ENCODE peak calls at places on chromosomes 1 and 21, in ten cellular contexts. S is body of pancreas, E is IMR-90, T is heart left ventricle, C is prostate gland, P is adrenal gland, D is upper lobe of left lung, M is breast epithelium, A is endothelial cell of umbilical vein, F is HepG2. N is an unnamed sample.

GRCh38 chr1:184253921-184254320 is 132.9 kb upstream of the C1orf21 start:
- DNase-seq in S (no peak), E (no peak), T (no peak), C (no peak), P (no peak), D (peak; percentile 20), M (no peak), A (no peak), F (no peak), N (no peak)

GRCh38 chr1:11062965-11063401 is 3.2 kb upstream of the SRM start:
- DNase-seq in S (no peak), E (no peak), T (no peak), C (no peak), P (no peak), D (no peak), M (no peak), A (no peak), F (no peak), N (no peak)

GRCh38 chr1:16080422-16081150 is 7.1 kb upstream of the FAM131C start:
- DNase-seq in S (peak; percentile 72), E (no peak), T (no peak), C (no peak), P (peak; percentile 71), D (no peak), M (no peak), A (no peak), F (no peak), N (no peak)

GRCh38 chr1:78375996-78376395 is 114.8 kb upstream of the PTGFR start:
- DNase-seq in S (no peak), E (peak; percentile 48), T (no peak), C (no peak), P (no peak), D (no peak), M (no peak), A (no peak), F (no peak), N (no peak)

GRCh38 chr1:227886993-227887696 is 60.6 kb downstream of the WNT9A start:
- DNase-seq in S (peak; percentile 27), E (peak; percentile 45), T (peak; percentile 87), C (peak; percentile 10), P (peak; percentile 37), D (peak; percentile 88), M (no peak), A (peak; percentile 41), F (no peak), N (peak; percentile 94)

GRCh38 chr1:48493970-48494769 is 22.2 kb upstream of the SPATA6 start:
- DNase-seq in S (peak; percentile 23), E (peak; percentile 94), T (no peak), C (peak; percentile 51), P (peak; percentile 49), D (no peak), M (peak; percentile 69), A (peak; percentile 85), F (peak; percentile 89), N (no peak)

GRCh38 chr1:121417289-121417955 is 232.6 kb downstream of the SRGAP2C start:
- DNase-seq in S (no peak), E (no peak), T (no peak), C (no peak), P (no peak), D (no peak), M (no peak), A (no peak), F (no peak), N (no peak)

GRCh38 chr1:185926562-185926961 is 192.4 kb downstream of the HMCN1 start:
- DNase-seq in S (no peak), E (no peak), T (no peak), C (no peak), P (no peak), D (no peak), M (no peak), A (no peak), F (no peak), N (no peak)

GRCh38 chr1:246782120-246782900 is 58.1 kb downstream of the SCCPDH start:
- DNase-seq in S (peak; percentile 35), E (peak; percentile 72), T (no peak), C (no peak), P (peak; percentile 51), D (peak; percentile 42), M (no peak), A (no peak), F (peak; percentile 55), N (peak; percentile 11)

GRCh38 chr1:23936481-23937176 is 23.0 kb upstream of the PNRC2 start:
- DNase-seq in S (no peak), E (no peak), T (no peak), C (no peak), P (no peak), D (no peak), M (no peak), A (no peak), F (no peak), N (no peak)

GRCh38 chr1:230070321-230071208 is 3.5 kb downstream of the GALNT2 start:
- DNase-seq in S (no peak), E (no peak), T (no peak), C (no peak), P (no peak), D (no peak), M (no peak), A (no peak), F (no peak), N (no peak)

GRCh38 chr1:100360790-100361232 is 8.5 kb downstream of the CDC14A start:
- DNase-seq in S (peak; percentile 20), E (peak; percentile 49), T (no peak), C (no peak), P (peak; percentile 32), D (no peak), M (no peak), A (peak; percentile 75), F (no peak), N (peak; percentile 89)

GRCh38 chr1:221203224-221204054 is 324.2 kb downstream of the HLX start:
- DNase-seq in S (peak; percentile 81), E (peak; percentile 74), T (peak; percentile 86), C (peak; percentile 33), P (peak; percentile 87), D (no peak), M (peak; percentile 33), A (peak; percentile 82), F (peak; percentile 56), N (peak; percentile 54)

GRCh38 chr1:6084781-6085495 is 39.2 kb downstream of the KCNAB2 start:
- DNase-seq in S (no peak), E (no peak), T (peak; percentile 42), C (no peak), P (no peak), D (peak; percentile 45), M (no peak), A (no peak), F (no peak), N (no peak)

GRCh38 chr21:46092811-46093667 is 4.9 kb upstream of the COL6A2 start:
- DNase-seq in S (no peak), E (no peak), T (no peak), C (no peak), P (no peak), D (peak; percentile 50), M (peak; percentile 15), A (no peak), F (no peak), N (no peak)

GRCh38 chr1:1351511-1352427 is 2.6 kb upstream of the DVL1 start:
- DNase-seq in S (no peak), E (peak; percentile 38), T (no peak), C (no peak), P (no peak), D (peak; percentile 83), M (no peak), A (no peak), F (no peak), N (peak; percentile 93)

GRCh38 chr1:210347112-210347511 is 18.4 kb downstream of the HHAT start:
- DNase-seq in S (no peak), E (no peak), T (no peak), C (no peak), P (no peak), D (no peak), M (no peak), A (no peak), F (no peak), N (peak; percentile 52)

GRCh38 chr1:186218661-186219352 is 156.2 kb downstream of the TPR start:
- DNase-seq in S (no peak), E (no peak), T (no peak), C (no peak), P (no peak), D (no peak), M (no peak), A (no peak), F (no peak), N (no peak)

GRCh38 chr1:204587621-204588020 is 71.4 kb downstream of the MDM4 start:
- DNase-seq in S (no peak), E (no peak), T (no peak), C (no peak), P (no peak), D (no peak), M (no peak), A (no peak), F (no peak), N (no peak)

GRCh38 chr1:8910914-8911313 is 32.4 kb upstream of the ENO1 start:
- DNase-seq in S (no peak), E (peak; percentile 51), T (no peak), C (no peak), P (no peak), D (no peak), M (no peak), A (no peak), F (peak; percentile 45), N (no peak)
- TF ChIP-seq POLR2A in S (no peak), E (no peak), T (no peak), C (no peak), P (no peak), D (no peak), M (no peak), A (no peak), F (no peak), N (no peak)

GRCh38 chr1:3482590-3482899 is 28.1 kb downstream of the ARHGEF16 start:
- DNase-seq in S (no peak), E (no peak), T (no peak), C (no peak), P (no peak), D (peak; percentile 79), M (no peak), A (no peak), F (no peak), N (no peak)
- TF ChIP-seq CTCF in S (no peak), E (no peak), T (no peak), C (no peak), P (no peak), D (peak; percentile 12), M (peak; percentile 23), A (peak; percentile 28), F (peak; percentile 49), N (no peak)

DNA sequence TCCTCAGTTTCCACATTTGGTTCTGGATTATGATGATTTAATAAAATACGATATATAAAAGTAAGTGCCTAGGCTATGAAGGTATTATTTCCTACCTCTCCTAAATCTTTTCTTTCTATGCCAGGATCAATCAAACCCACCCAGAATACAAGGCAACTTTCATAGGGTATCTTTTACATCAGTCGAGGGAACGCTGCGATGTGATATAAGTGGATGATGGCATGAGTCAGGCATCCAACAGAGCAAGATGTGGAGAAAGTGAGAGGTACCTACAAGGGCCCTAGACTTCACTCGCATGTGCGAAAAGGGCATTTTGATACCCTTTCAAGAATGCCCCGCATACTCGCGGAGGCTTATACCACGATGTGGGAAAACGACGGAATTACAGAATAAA is 730 bp downstream of the TTLL7 start:
- DNase-seq in S (no peak), E (peak; percentile 6), T (no peak), C (no peak), P (no peak), D (no peak), M (no peak), A (peak; percentile 11), F (no peak), N (no peak)
- H3K4me3 ChIP-seq in S (peak overlapping the region; percentile 96), E (peak overlapping the region; percentile 76), T (peak overlapping the region; percentile 91), C (peak overlapping the region; percentile 83), P (no peak overlapping the region), D (peak overlapping the region; percentile 88), M (peak overlapping the region; percentile 64), A (peak overlapping the region; percentile 63), F (no peak overlapping the region), N (no peak overlapping the region)

GRCh38 chr1:180952657-180953013 is 39.9 kb downstream of the KIAA1614 start:
- DNase-seq in S (no peak), E (no peak), T (no peak), C (no peak), P (no peak), D (no peak), M (no peak), A (no peak), F (no peak), N (no peak)
- TF ChIP-seq POLR2A in S (no peak), E (no peak), T (no peak), C (no peak), P (no peak), D (no peak), M (no peak), A (no peak), F (no peak), N (no peak)

N was measured in lower leg skin.